ENCODE peak calls at places on chromosome 11, in four cellular contexts. C is RWPE1, Z is tibial nerve, N is neural crest cell. H is an unnamed sample.

GRCh38 chr11:97742717-97743116 is 1278.0 kb upstream of the CNTN5 start:
- DNase-seq in C (no peak), Z (no peak), N (no peak), H (no peak)

GRCh38 chr11:45174168-45174835 is 27.9 kb downstream of the PRDM11 start:
- DNase-seq in C (no peak), Z (no peak), N (no peak), H (no peak)

GRCh38 chr11:6320411-6321207 is at the start of gene CAVIN3:
- DNase-seq in C (peak), Z (peak), N (peak), H (peak)

GRCh38 chr11:77278595-77279506 is 22.6 kb downstream of the GDPD4 start:
- DNase-seq in C (peak), Z (no peak), N (no peak), H (no peak)

GRCh38 chr11:101126551-101127347 is 2.9 kb downstream of the PGR start:
- DNase-seq in C (no peak), Z (peak), N (peak), H (no peak)

GRCh38 chr11:118658372-118659313 is 20.8 kb downstream of the TREH start:
- DNase-seq in C (peak), Z (no peak), N (no peak), H (no peak)

GRCh38 chr11:61482513-61482912 is 26.0 kb upstream of the LRRC10B start:
- DNase-seq in C (no peak), Z (no peak), N (peak), H (peak)

GRCh38 chr11:1549355-1550330 is 22.4 kb downstream of the DUSP8 start:
- DNase-seq in C (no peak), Z (no peak), N (no peak), H (no peak)

GRCh38 chr11:112073941-112074811 is at the start of the genes NKAPD1 and PIH1D2:
- DNase-seq in C (peak), Z (peak), N (peak), H (peak)

GRCh38 chr11:208917-209260 is 1.4 kb downstream of the RIC8A start:
- DNase-seq in C (no peak), Z (no peak), N (no peak), H (no peak)

GRCh38 chr11:70799386-70799785 is 401.1 kb downstream of the CTTN start:
- DNase-seq in C (no peak), Z (no peak), N (no peak), H (no peak)

GRCh38 chr11:7749456-7749855 is 43.2 kb upstream of the OVCH2 start:
- DNase-seq in C (no peak), Z (no peak), N (no peak), H (no peak)

GRCh38 chr11:45662665-45663485 is 2.5 kb downstream of the CHST1 start:
- DNase-seq in C (peak), Z (no peak), N (no peak), H (no peak)

GRCh38 chr11:127006311-127006710 is 5.7 kb upstream of the KIRREL3 start:
- DNase-seq in C (no peak), Z (no peak), N (no peak), H (no peak)

GRCh38 chr11:17014774-17015638 is 792 bp upstream of the PLEKHA7 start:
- DNase-seq in C (peak), Z (peak), N (peak), H (peak)

GRCh38 chr11:19301336-19301735 is 60.6 kb upstream of the E2F8 start:
- DNase-seq in C (no peak), Z (no peak), N (no peak), H (no peak)

GRCh38 chr11:67117667-67118058 is 1.4 kb upstream of the KDM2A start:
- DNase-seq in C (no peak), Z (no peak), N (peak), H (no peak)

GRCh38 chr11:75142714-75143419 is 8.0 kb upstream of the SLCO2B1 start:
- DNase-seq in C (peak), Z (peak), N (no peak), H (no peak)

GRCh38 chr11:104783241-104783640 is 115.0 kb downstream of the CASP12 start:
- DNase-seq in C (no peak), Z (no peak), N (no peak), H (no peak)

GRCh38 chr11:116928102-116928777 is 90.8 kb upstream of the APOA1 start:
- DNase-seq in C (no peak), Z (no peak), N (no peak), H (no peak)

GRCh38 chr11:110529043-110529442 is 99.3 kb downstream of the FDX1 start:
- DNase-seq in C (no peak), Z (no peak), N (no peak), H (no peak)

GRCh38 chr11:95152878-95153856 is 63.5 kb downstream of the ENDOD1 start:
- DNase-seq in C (no peak), Z (no peak), N (no peak), H (no peak)

GRCh38 chr11:126138636-126139540 is 72.6 kb downstream of the RPUSD4 start:
- DNase-seq in C (no peak), Z (no peak), N (no peak), H (no peak)

GRCh38 chr11:15471028-15471708 is 356.4 kb downstream of the INSC start:
- DNase-seq in C (no peak), Z (no peak), N (no peak), H (no peak)

GRCh38 chr11:113505541-113506375 is 30.6 kb upstream of the DRD2 start:
- DNase-seq in C (peak), Z (peak), N (peak), H (no peak)

GRCh38 chr11:1205121-1205986 is 17.5 kb upstream of the MUC5B start:
- DNase-seq in C (no peak), Z (no peak), N (no peak), H (peak)

GRCh38 chr11:111303476-111303875 is 5.1 kb downstream of the POU2AF3 start:
- DNase-seq in C (no peak), Z (no peak), N (no peak), H (no peak)

GRCh38 chr11:113847111-113847510 is 28.3 kb downstream of the USP28 start:
- DNase-seq in C (no peak), Z (no peak), N (no peak), H (no peak)

GRCh38 chr11:85685820-85686459 is at the start of gene CCDC89:
- DNase-seq in C (no peak), Z (peak), N (no peak), H (no peak)

GRCh38 chr11:19711911-19712280 is 741 bp upstream of the NAV2 start:
- DNase-seq in C (no peak), Z (no peak), N (no peak), H (no peak)

GRCh38 chr11:69161117-69161407 is 5.3 kb downstream of the SMIM38 start:
- DNase-seq in C (no peak), Z (no peak), N (no peak), H (no peak)